ENCODE peak calls at places on chromosomes 7 and 10, in five cellular contexts. M is dorsolateral prefrontal cortex; B is GM12891; G is brain microvascular endothelial cell; O is activated CD8-positive, alpha-beta memory T cell treated with anti-CD3 and anti-CD28 coated beads for 4 hours. N is an unnamed sample.

GRCh38 chr10:113108180-113108835 is 158.3 kb downstream of the TCF7L2 start:
- DNase-seq in M (peak), B (no peak), G (no peak), O (no peak), N (no peak)

GRCh38 chr7:940599-941408 is 13.7 kb downstream of the ADAP1 start:
- DNase-seq in M (no peak), B (no peak), G (no peak), O (no peak), N (no peak)

GRCh38 chr7:1758417-1758858 is 88.4 kb downstream of the ELFN1 start:
- DNase-seq in M (no peak), B (no peak), G (no peak), O (no peak), N (peak)

GRCh38 chr7:98788921-98789320 is 80.9 kb downstream of the TMEM130 start:
- DNase-seq in M (no peak), B (no peak), G (no peak), O (no peak), N (no peak)

GRCh38 chr7:129911790-129912189 is 41.0 kb downstream of the UBE2H start:
- DNase-seq in M (no peak), B (no peak), G (no peak), O (no peak), N (no peak)

GRCh38 chr10:130479146-130479545 is 343.0 kb downstream of the GLRX3 start:
- DNase-seq in M (no peak), B (no peak), G (no peak), O (no peak), N (no peak)

GRCh38 chr7:76129366-76129765 is 72.3 kb upstream of the SRRM3 start:
- DNase-seq in M (no peak), B (no peak), G (peak), O (no peak), N (no peak)

GRCh38 chr7:37440738-37441404 is 7.8 kb downstream of the ELMO1 start:
- DNase-seq in M (no peak), B (no peak), G (no peak), O (no peak), N (no peak)

GRCh38 chr7:134420509-134421125 is 38.3 kb downstream of the AKR1B1 start:
- DNase-seq in M (no peak), B (no peak), G (peak), O (no peak), N (peak)

GRCh38 chr10:65112573-65112972 is 1591.4 kb downstream of the REEP3 start:
- DNase-seq in M (no peak), B (no peak), G (no peak), O (no peak), N (no peak)

GRCh38 chr7:8500286-8500685 is 66.9 kb downstream of the NXPH1 start:
- DNase-seq in M (no peak), B (no peak), G (no peak), O (no peak), N (no peak)

GRCh38 chr10:14353291-14353913 is 22.7 kb upstream of the FRMD4A start:
- DNase-seq in M (no peak), B (no peak), G (no peak), O (no peak), N (no peak)

GRCh38 chr7:91634485-91635177 is 245.9 kb downstream of the MTERF1 start:
- DNase-seq in M (no peak), B (no peak), G (no peak), O (no peak), N (peak)

GRCh38 chr10:98055875-98056516 is 25.6 kb upstream of the CRTAC1 start:
- DNase-seq in M (no peak), B (no peak), G (peak), O (no peak), N (no peak)

GRCh38 chr10:8305871-8306652 is 251.6 kb downstream of the GATA3 start:
- DNase-seq in M (no peak), B (no peak), G (no peak), O (no peak), N (no peak)

GRCh38 chr7:15747187-15748111 is 61.0 kb upstream of the MEOX2 start:
- DNase-seq in M (no peak), B (no peak), G (no peak), O (no peak), N (no peak)

GRCh38 chr7:116854132-116854531 is 8.3 kb upstream of the CAPZA2 start:
- DNase-seq in M (no peak), B (no peak), G (no peak), O (no peak), N (no peak)

GRCh38 chr7:156602283-156602682 is 38.3 kb upstream of the RNF32 start:
- DNase-seq in M (no peak), B (no peak), G (no peak), O (no peak), N (no peak)

GRCh38 chr7:68216046-68216445 is 1219.4 kb downstream of the TYW1 start:
- DNase-seq in M (no peak), B (no peak), G (no peak), O (no peak), N (no peak)

GRCh38 chr10:50242777-50243176 is 8.5 kb downstream of the ASAH2 start:
- DNase-seq in M (no peak), B (no peak), G (no peak), O (no peak), N (no peak)

GRCh38 chr7:1567893-1568292 is 1.9 kb downstream of the PSMG3 start:
- DNase-seq in M (no peak), B (no peak), G (peak), O (no peak), N (no peak)

GRCh38 chr7:92276486-92276885 is 30.7 kb downstream of the ANKIB1 start:
- DNase-seq in M (no peak), B (no peak), G (no peak), O (no peak), N (no peak)

GRCh38 chr10:122374859-122375721 is 582 bp downstream of the PLEKHA1 start:
- DNase-seq in M (peak), B (peak), G (peak), O (peak), N (peak)

GRCh38 chr7:50544992-50545391 is 20.2 kb downstream of the DDC start:
- DNase-seq in M (no peak), B (no peak), G (no peak), O (no peak), N (no peak)

GRCh38 chr10:120485946-120486345 is 28.9 kb downstream of the PLPP4 start:
- DNase-seq in M (no peak), B (no peak), G (no peak), O (no peak), N (no peak)

GRCh38 chr7:141355057-141355456 is 196.2 kb upstream of the AGK start:
- DNase-seq in M (no peak), B (no peak), G (peak), O (no peak), N (no peak)

GRCh38 chr7:70728873-70729552 is 402.9 kb upstream of the GALNT17 start:
- DNase-seq in M (no peak), B (no peak), G (no peak), O (no peak), N (peak)

GRCh38 chr10:102431452-102432124 is 786 bp downstream of the CUEDC2 start:
- DNase-seq in M (no peak), B (no peak), G (no peak), O (no peak), N (no peak)

GRCh38 chr7:55132890-55133551 is 114.2 kb downstream of the EGFR start:
- DNase-seq in M (no peak), B (no peak), G (peak), O (no peak), N (no peak)

GRCh38 chr10:103709341-103709920 is 145.9 kb downstream of the SH3PXD2A start:
- DNase-seq in M (no peak), B (no peak), G (peak), O (no peak), N (peak)

GRCh38 chr10:126569513-126570447 is 100.7 kb downstream of the C10orf90 start:
- DNase-seq in M (no peak), B (no peak), G (peak), O (no peak), N (no peak)

GRCh38 chr10:114024876-114025609 is 18.6 kb upstream of the ADRB1 start:
- DNase-seq in M (no peak), B (no peak), G (no peak), O (no peak), N (no peak)

GRCh38 chr10:24974978-24975377 is 22.6 kb upstream of the PRTFDC1 start:
- DNase-seq in M (no peak), B (no peak), G (peak), O (no peak), N (no peak)

GRCh38 chr10:16770646-16771045 is 46.6 kb downstream of the RSU1 start:
- DNase-seq in M (no peak), B (no peak), G (no peak), O (no peak), N (no peak)

GRCh38 chr10:117320050-117320665 is 55.1 kb downstream of the PDZD8 start:
- DNase-seq in M (no peak), B (peak), G (no peak), O (no peak), N (no peak)

N was measured in C1 segment of cervical spinal cord.